ENCODE peak calls at places on chromosomes 6 and 20, in six cellular contexts. Q, S, J, P, Z and W are unnamed samples.

GRCh38 chr20:31901615-31902014 is 31.2 kb downstream of the TTLL9 start:
- DNase-seq in P (no peak), S (no peak), Q (no peak), J (no peak), Z (no peak), W (no peak)

GRCh38 chr6:113073611-113074191 is 726.6 kb downstream of the RFPL4B start:
- DNase-seq in J (no peak), Q (no peak), P (peak), S (no peak), Z (no peak), W (no peak)

GRCh38 chr6:89536230-89536629 is 102.3 kb downstream of the LYRM2 start:
- DNase-seq in J (peak), Z (no peak), Q (no peak), S (no peak), P (no peak), W (no peak)

GRCh38 chr6:169428532-169428931 is 174.9 kb upstream of the THBS2 start:
- DNase-seq in Q (no peak), S (no peak), P (no peak), Z (no peak), J (no peak), W (no peak)

GRCh38 chr20:3405139-3405538 is 2.3 kb downstream of the DNAAF9 start:
- DNase-seq in J (no peak), P (no peak), Q (peak), Z (no peak), S (no peak), W (no peak)

GRCh38 chr6:114432380-114432779 is 89.6 kb upstream of the HS3ST5 start:
- DNase-seq in S (no peak), Z (no peak), P (no peak), Q (peak), J (peak), W (no peak)

GRCh38 chr6:108556864-108557493 is 3.7 kb upstream of the FOXO3 start:
- DNase-seq in Q (no peak), J (no peak), Z (no peak), S (no peak), P (no peak), W (no peak)

GRCh38 chr6:25295651-25296050 is 16.5 kb downstream of the CARMIL1 start:
- DNase-seq in P (peak), S (no peak), Q (no peak), J (no peak), Z (no peak), W (no peak)

GRCh38 chr6:40511884-40512283 is 75.3 kb downstream of the LRFN2 start:
- DNase-seq in P (no peak), J (no peak), Q (no peak), Z (no peak), S (no peak), W (no peak)

GRCh38 chr6:11209941-11210340 is 22.5 kb downstream of the NEDD9 start:
- DNase-seq in P (no peak), S (no peak), J (no peak), Z (no peak), Q (no peak), W (no peak)

GRCh38 chr6:148288566-148288965 is 54.1 kb upstream of the SASH1 start:
- DNase-seq in Q (no peak), S (no peak), J (no peak), P (no peak), Z (no peak), W (no peak)

GRCh38 chr6:41367700-41368099 is 32.3 kb downstream of the NCR2 start:
- DNase-seq in Q (peak), P (peak), Z (no peak), S (no peak), J (peak), W (peak)

GRCh38 chr6:50116390-50116789 is 66.7 kb upstream of the DEFB112 start:
- DNase-seq in Z (no peak), P (no peak), S (no peak), J (no peak), Q (no peak), W (no peak)

GRCh38 chr6:67133973-67134372 is 1426.9 kb upstream of the EYS start:
- DNase-seq in Q (no peak), Z (no peak), S (no peak), J (no peak), P (no peak), W (no peak)

GRCh38 chr20:19212524-19213502 is at the start of gene SLC24A3:
- DNase-seq in Z (peak), P (peak), S (peak), Q (peak), J (peak), W (no peak)

GRCh38 chr6:97572943-97573342 is 289.9 kb upstream of the MMS22L start:
- DNase-seq in P (no peak), Z (no peak), S (no peak), J (no peak), Q (no peak), W (no peak)

GRCh38 chr6:157145656-157146285 is 177.5 kb downstream of the TMEM242 start:
- DNase-seq in P (peak), S (no peak), Q (no peak), Z (no peak), J (no peak), W (no peak)

GRCh38 chr6:147075326-147075840 is 128.8 kb upstream of the STXBP5 start:
- DNase-seq in Z (no peak), Q (no peak), P (no peak), S (no peak), J (no peak), W (no peak)

GRCh38 chr6:95364016-95364604 is 213.2 kb upstream of the MANEA start:
- DNase-seq in Z (no peak), P (peak), Q (peak), S (no peak), J (no peak), W (no peak)

GRCh38 chr20:4808872-4809271 is 87.2 kb downstream of the PRND start:
- DNase-seq in Z (no peak), Q (no peak), J (no peak), P (no peak), S (no peak), W (no peak)

GRCh38 chr6:144266091-144266649 is 19.0 kb upstream of the UTRN start:
- DNase-seq in J (no peak), P (peak), Z (peak), Q (no peak), S (peak), W (no peak)

GRCh38 chr6:5999688-6000608 is 6.8 kb downstream of the NRN1 start:
- DNase-seq in J (peak), P (no peak), S (no peak), Q (no peak), Z (no peak), W (no peak)

GRCh38 chr6:93393554-93394074 is 25.7 kb downstream of the EPHA7 start:
- DNase-seq in Z (no peak), Q (no peak), P (no peak), J (no peak), S (no peak), W (no peak)

GRCh38 chr6:106883808-106884262 is 90.7 kb downstream of the CD24 start:
- DNase-seq in P (peak), Z (no peak), Q (peak), J (no peak), S (no peak), W (no peak)

GRCh38 chr6:2877057-2877882 is 25.8 kb downstream of the SERPINB9 start:
- DNase-seq in J (no peak), P (peak), Z (no peak), Q (no peak), S (no peak), W (no peak)

GRCh38 chr6:996271-996852 is 303.4 kb upstream of the EXOC2 start:
- DNase-seq in S (no peak), P (no peak), Z (no peak), Q (no peak), J (no peak), W (no peak)

GRCh38 chr6:17394192-17394611 is 807 bp downstream of the CAP2 start:
- DNase-seq in S (no peak), Z (peak), J (peak), P (peak), Q (peak), W (peak)

GRCh38 chr20:9677224-9677623 is 161.7 kb downstream of the PAK5 start:
- DNase-seq in J (no peak), P (no peak), Z (no peak), S (no peak), Q (no peak), W (no peak)

GRCh38 chr20:63293866-63294535 is 1.0 kb downstream of the COL20A1 start:
- DNase-seq in J (no peak), S (no peak), P (no peak), Q (no peak), Z (no peak), W (no peak)

GRCh38 chr20:36819662-36820061 is 46.1 kb upstream of the DSN1 start:
- DNase-seq in Z (no peak), P (no peak), Q (no peak), S (no peak), J (no peak), W (no peak)

GRCh38 chr6:15901141-15902115 is 227.5 kb upstream of the MYLIP start:
- DNase-seq in P (no peak), S (no peak), Q (peak), Z (no peak), J (no peak), W (no peak)

GRCh38 chr6:127516676-127517273 is 2.4 kb downstream of the MTCL3 start:
- DNase-seq in J (peak), P (peak), Z (no peak), Q (peak), S (no peak), W (no peak)

GRCh38 chr20:52840041-52840440 is 132.1 kb upstream of the TSHZ2 start:
- DNase-seq in Q (no peak), S (no peak), P (no peak), J (no peak), Z (no peak), W (no peak)

GRCh38 chr6:36735110-36735971 is 37.7 kb downstream of the RAB44 start:
- DNase-seq in P (peak), J (no peak), Z (peak), Q (peak), S (peak), W (no peak)
- TF ChIP-seq CTCF in P (peak), J (no peak), Z (no peak), Q (no peak), S (peak), W (no peak)

GRCh38 chr6:4057036-4057435 is 21.9 kb downstream of the FAM217A start:
- DNase-seq in Z (no peak), P (no peak), S (no peak), J (no peak), Q (no peak), W (no peak)

GRCh38 chr6:4055420-4056041 is 23.4 kb downstream of the FAM217A start:
- DNase-seq in S (peak), J (no peak), Z (no peak), P (peak), Q (peak), W (no peak)

GRCh38 chr6:4059115-4059777 is 19.7 kb downstream of the FAM217A start:
- DNase-seq in J (no peak), Q (peak), Z (no peak), S (peak), P (peak), W (no peak)
- TF ChIP-seq CTCF in J (no peak), Q (peak), Z (no peak), S (peak), P (peak), W (peak)

DNA sequence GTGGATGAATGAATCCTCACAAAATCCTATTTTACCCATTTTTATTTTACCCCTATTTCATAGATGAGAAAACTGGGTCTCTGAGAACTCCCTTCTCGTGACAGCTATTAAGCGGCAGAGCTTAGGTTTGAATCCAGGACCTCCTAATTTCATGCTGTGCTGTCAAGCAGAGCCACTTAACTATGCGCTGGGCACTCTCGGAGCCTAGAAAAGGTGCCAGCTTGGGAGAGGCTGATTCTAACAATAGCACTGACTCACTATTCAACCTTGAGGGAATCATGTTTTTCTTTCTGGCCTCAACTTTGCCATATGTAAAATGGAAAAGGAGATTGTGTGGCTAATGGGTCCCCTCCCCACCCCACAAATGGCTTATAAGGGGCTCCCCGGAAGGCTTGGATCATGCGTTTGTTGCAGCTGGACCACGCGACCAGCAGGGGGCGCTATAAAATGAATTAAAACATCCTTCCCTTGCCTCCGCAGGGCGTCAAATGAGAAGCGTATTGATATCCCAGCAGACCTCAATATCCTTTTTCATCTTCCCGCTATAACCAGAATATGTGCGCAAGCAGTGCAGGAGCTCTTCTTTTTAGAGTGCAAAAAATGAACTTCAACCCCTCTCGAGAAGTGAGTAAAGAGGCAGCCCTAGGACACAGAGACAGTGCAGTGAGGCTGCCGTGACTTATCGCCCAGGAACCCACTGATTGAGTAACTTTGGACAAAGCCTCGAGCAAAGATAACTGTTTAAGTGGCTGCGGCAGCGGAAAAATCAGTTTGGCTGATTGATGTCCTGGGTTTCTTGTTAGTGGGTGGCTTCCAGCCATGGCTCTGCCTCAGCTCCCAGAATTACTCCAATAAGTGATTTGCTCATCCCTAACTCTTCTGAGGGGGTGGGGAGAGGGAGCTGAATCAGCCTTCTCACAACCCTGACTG is 12.9 kb upstream of the PDYN start:
- DNase-seq in Z (peak), P (peak), J (peak), Q (peak), S (no peak), W (peak)
- TF ChIP-seq CTCF in Z (peak), P (peak), J (peak), Q (peak), S (peak), W (peak)

GRCh38 chr6:120671519-120671918 is 662.8 kb downstream of the TBC1D32 start:
- DNase-seq in P (no peak), J (peak), Z (no peak), S (no peak), Q (peak), W (no peak)
- TF ChIP-seq CTCF in P (no peak), J (peak), Z (no peak), S (no peak), Q (no peak), W (no peak)

DNA sequence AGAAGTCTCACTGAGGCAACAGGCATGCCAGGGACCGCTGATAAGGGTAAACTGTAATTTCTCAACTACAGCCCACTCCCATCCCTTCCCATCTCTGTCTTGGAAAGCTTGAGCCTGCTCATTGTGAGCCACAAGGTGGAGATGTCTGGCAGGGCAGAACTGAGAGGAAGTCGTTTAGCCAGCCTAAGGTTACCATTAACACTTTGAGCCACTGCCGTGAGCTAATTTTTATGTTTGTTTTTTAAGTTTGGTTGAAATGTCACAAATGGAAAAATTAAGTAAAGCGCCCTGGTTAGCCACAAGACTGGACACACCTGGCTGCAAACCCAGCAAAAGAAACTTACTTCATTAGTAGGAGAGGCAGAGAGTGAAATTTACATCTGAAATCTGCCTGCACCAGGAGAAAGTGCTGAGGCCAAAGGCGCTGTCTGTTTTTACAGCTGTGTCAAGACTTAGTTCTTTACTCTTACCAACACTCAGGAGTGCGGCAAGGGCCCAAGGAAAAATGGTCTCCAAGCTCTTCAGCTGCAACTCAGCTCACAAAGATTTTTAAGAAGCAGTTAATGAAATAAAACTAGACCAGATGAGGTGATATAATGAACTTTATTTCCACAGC is 50.0 kb upstream of the FAM83C start:
- DNase-seq in Z (no peak), S (no peak), P (peak), Q (peak), J (no peak), W (no peak)
- TF ChIP-seq CTCF in Z (no peak), S (peak), P (peak), Q (no peak), J (no peak), W (peak)

GRCh38 chr6:165689699-165690098 is 26.7 kb upstream of the PDE10A start:
- DNase-seq in J (no peak), P (peak), S (no peak), Z (no peak), Q (no peak), W (no peak)
- TF ChIP-seq CTCF in J (peak), P (no peak), S (no peak), Z (no peak), Q (peak), W (peak)

GRCh38 chr6:167972193-167972592 is 25.3 kb upstream of the KIF25 start:
- DNase-seq in P (no peak), Q (no peak), J (no peak), Z (no peak), S (no peak), W (no peak)

GRCh38 chr6:167966540-167966905 is 30.9 kb upstream of the KIF25 start:
- DNase-seq in Q (no peak), P (no peak), Z (no peak), S (no peak), J (no peak), W (no peak)

GRCh38 chr6:167965602-167966539 is 31.6 kb upstream of the KIF25 start:
- DNase-seq in S (no peak), Z (no peak), Q (no peak), P (no peak), J (no peak), W (no peak)

GRCh38 chr6:167970236-167970635 is 27.2 kb upstream of the KIF25 start:
- DNase-seq in P (no peak), S (no peak), Q (no peak), J (no peak), Z (no peak), W (no peak)

DNA sequence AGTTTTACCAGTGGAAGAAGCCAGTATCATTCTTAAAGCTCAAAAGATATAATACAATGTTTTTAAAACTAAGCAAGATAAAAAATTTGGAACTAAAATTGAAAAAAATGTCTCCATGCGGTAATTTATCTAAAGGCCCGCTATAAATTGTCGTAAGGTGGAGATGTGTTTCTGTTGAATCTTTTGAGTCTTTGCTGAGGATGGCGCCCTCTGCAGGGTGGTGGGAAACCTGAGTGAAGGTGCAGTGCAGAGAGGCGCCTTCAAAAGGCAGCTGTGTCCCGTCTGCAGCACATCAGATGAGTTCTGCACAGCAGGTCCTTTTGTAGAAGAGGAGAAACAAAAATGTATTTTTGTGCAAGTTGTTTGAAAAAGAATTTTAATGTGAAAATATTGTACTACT is 29.4 kb upstream of the KIF25 start:
- DNase-seq in J (peak), Q (peak), Z (no peak), P (peak), S (no peak), W (no peak)
- TF ChIP-seq CTCF in J (peak), Q (peak), Z (peak), P (peak), S (peak), W (peak)

GRCh38 chr20:44247676-44248419 is 740 bp downstream of the GDAP1L1 start:
- DNase-seq in P (peak), Z (no peak), J (peak), Q (peak), S (no peak), W (no peak)
- TF ChIP-seq CTCF in P (peak), Z (no peak), J (peak), Q (peak), S (peak), W (peak)

GRCh38 chr20:12287575-12287974 is 369.9 kb downstream of the BTBD3 start:
- DNase-seq in Q (no peak), S (no peak), P (no peak), J (no peak), Z (no peak), W (no peak)
- TF ChIP-seq CTCF in Q (no peak), S (no peak), P (no peak), J (no peak), Z (no peak), W (no peak)

GRCh38 chr6:55319961-55320690 is 7.1 kb upstream of the GFRAL start:
- DNase-seq in Q (no peak), P (no peak), S (no peak), J (no peak), Z (no peak), W (no peak)

GRCh38 chr6:55320691-55321086 is 6.6 kb upstream of the GFRAL start:
- DNase-seq in P (no peak), Q (no peak), S (no peak), J (no peak), Z (no peak), W (no peak)
- TF ChIP-seq CTCF in P (no peak), Q (no peak), S (no peak), J (no peak), Z (no peak), W (no peak)